ENCODE peak calls at places on chromosomes 7 and 10, in ten cellular contexts. I, D, L, M, O, W, F, N, A and C are unnamed samples. For H3K36me3, the result is how much of the 10 kb centered on the place peaks cover.

GRCh38 chr7:117951285-117951684 is 78.0 kb upstream of the CTTNBP2 start:
- DNase-seq in N (no peak), D (no peak), F (no peak), M (no peak), L (no peak), O (no peak), A (no peak), W (no peak), I (no peak), C (no peak)

GRCh38 chr10:132249232-132249724 is 58.5 kb downstream of the STK32C start:
- DNase-seq in I (no peak), D (no peak), M (no peak), A (no peak), L (no peak), W (no peak), O (no peak), F (no peak), N (no peak), C (no peak)

GRCh38 chr7:151794508-151795167 is 82.3 kb downstream of the PRKAG2 start:
- DNase-seq in D (no peak), N (no peak), O (no peak), L (peak), W (no peak), M (no peak), I (peak), A (peak), F (peak), C (no peak)

GRCh38 chr10:43689618-43689954 is 40.9 kb upstream of the ZNF32 start:
- DNase-seq in N (peak), L (peak), A (peak), F (peak), W (peak), I (peak), O (peak), M (peak), D (peak), C (no peak)

GRCh38 chr7:147540743-147541142 is 1049.8 kb upstream of the C7orf33 start:
- DNase-seq in L (no peak), A (no peak), D (no peak), N (no peak), M (no peak), I (no peak), O (no peak), W (no peak), F (no peak), C (no peak)

GRCh38 chr10:58017719-58018367 is 249.9 kb downstream of the IPMK start:
- DNase-seq in L (no peak), D (no peak), F (no peak), M (no peak), A (peak), N (no peak), I (no peak), O (no peak), W (peak), C (peak)

GRCh38 chr7:47465191-47465590 is 116.7 kb downstream of the TNS3 start:
- DNase-seq in O (no peak), I (no peak), M (no peak), N (no peak), F (peak), W (no peak), D (no peak), L (no peak), A (no peak), C (no peak)

GRCh38 chr7:130667593-130668257 is 823 bp downstream of the COPG2 start:
- DNase-seq in W (peak), M (no peak), D (no peak), O (no peak), F (no peak), N (no peak), I (peak), L (no peak), A (no peak), C (no peak)

GRCh38 chr10:88165849-88166271 is 302.4 kb downstream of the PTEN start:
- DNase-seq in A (no peak), O (no peak), D (no peak), M (no peak), F (no peak), I (no peak), L (no peak), N (no peak), W (no peak), C (peak)

GRCh38 chr10:76036962-76037361 is 605.5 kb downstream of the LRMDA start:
- DNase-seq in M (no peak), W (no peak), D (no peak), I (no peak), L (no peak), N (no peak), A (no peak), F (no peak), O (no peak), C (no peak)

GRCh38 chr10:86372785-86373239 is 6.2 kb upstream of the GRID1 start:
- DNase-seq in W (no peak), O (no peak), M (no peak), N (no peak), I (no peak), F (no peak), L (peak), D (peak), A (no peak), C (no peak)

GRCh38 chr7:130277763-130278643 is 11.3 kb downstream of the CPA2 start:
- DNase-seq in N (peak), I (peak), L (no peak), F (no peak), A (peak), M (peak), W (peak), D (peak), O (peak), C (no peak)

GRCh38 chr10:125284875-125285597 is 124.7 kb upstream of the CTBP2 start:
- DNase-seq in F (no peak), O (no peak), D (no peak), M (no peak), A (no peak), N (no peak), W (no peak), I (peak), L (no peak), C (no peak)

GRCh38 chr7:99551329-99551728 is 585 bp downstream of the FAM200A start:
- DNase-seq in D (no peak), F (no peak), A (no peak), L (no peak), O (no peak), N (no peak), W (no peak), M (no peak), I (peak), C (no peak)

GRCh38 chr7:31022726-31023125 is 29.4 kb upstream of the ADCYAP1R1 start:
- DNase-seq in A (no peak), D (no peak), W (no peak), L (no peak), N (no peak), M (no peak), I (peak), F (no peak), O (no peak), C (no peak)

GRCh38 chr7:29228289-29229011 is 33.9 kb downstream of the CHN2 start:
- DNase-seq in F (no peak), W (no peak), I (no peak), A (no peak), M (no peak), D (peak), L (no peak), N (no peak), O (no peak), C (no peak)

GRCh38 chr10:93567277-93568104 is 1.0 kb downstream of the FFAR4 start:
- DNase-seq in L (no peak), M (no peak), W (no peak), I (no peak), O (no peak), F (no peak), N (no peak), A (no peak), D (no peak), C (no peak)

GRCh38 chr10:16816142-16816541 is 1.1 kb downstream of the RSU1 start:
- DNase-seq in N (no peak), A (no peak), I (no peak), O (no peak), W (peak), D (no peak), M (no peak), F (no peak), L (no peak), C (no peak)

GRCh38 chr7:116576350-116577319 is 51.8 kb downstream of the CAV1 start:
- DNase-seq in O (peak), A (peak), W (peak), F (no peak), M (no peak), L (no peak), I (no peak), N (no peak), D (no peak), C (peak)

GRCh38 chr10:46555366-46555712 is 1.1 kb downstream of the GPRIN2 start:
- DNase-seq in I (peak), W (no peak), N (no peak), O (no peak), F (no peak), D (no peak), A (no peak), M (peak), L (no peak), C (no peak)

GRCh38 chr10:3783313-3783689 is 1.7 kb downstream of the KLF6 start:
- DNase-seq in D (peak), N (peak), L (no peak), F (no peak), I (peak), W (peak), M (peak), A (peak), O (peak), C (no peak)

GRCh38 chr10:101091546-101092290 is 29.9 kb downstream of the KAZALD1 start:
- DNase-seq in N (no peak), M (peak), A (peak), L (no peak), O (no peak), I (no peak), F (no peak), W (no peak), D (no peak), C (no peak)

GRCh38 chr10:23344251-23344841 is at the start of gene C10orf67:
- DNase-seq in M (no peak), I (peak), N (peak), A (peak), F (no peak), D (no peak), L (peak), O (peak), W (peak), C (no peak)

GRCh38 chr7:151575471-151575870 is 55.8 kb upstream of the RHEB start:
- DNase-seq in N (no peak), I (no peak), O (no peak), W (no peak), M (no peak), D (no peak), L (no peak), A (no peak), F (no peak), C (no peak)

GRCh38 chr10:36802523-36803153 is 322.8 kb upstream of the ANKRD30A start:
- DNase-seq in F (no peak), D (no peak), W (peak), L (no peak), I (no peak), O (no peak), M (peak), A (no peak), N (no peak), C (no peak)

DNA sequence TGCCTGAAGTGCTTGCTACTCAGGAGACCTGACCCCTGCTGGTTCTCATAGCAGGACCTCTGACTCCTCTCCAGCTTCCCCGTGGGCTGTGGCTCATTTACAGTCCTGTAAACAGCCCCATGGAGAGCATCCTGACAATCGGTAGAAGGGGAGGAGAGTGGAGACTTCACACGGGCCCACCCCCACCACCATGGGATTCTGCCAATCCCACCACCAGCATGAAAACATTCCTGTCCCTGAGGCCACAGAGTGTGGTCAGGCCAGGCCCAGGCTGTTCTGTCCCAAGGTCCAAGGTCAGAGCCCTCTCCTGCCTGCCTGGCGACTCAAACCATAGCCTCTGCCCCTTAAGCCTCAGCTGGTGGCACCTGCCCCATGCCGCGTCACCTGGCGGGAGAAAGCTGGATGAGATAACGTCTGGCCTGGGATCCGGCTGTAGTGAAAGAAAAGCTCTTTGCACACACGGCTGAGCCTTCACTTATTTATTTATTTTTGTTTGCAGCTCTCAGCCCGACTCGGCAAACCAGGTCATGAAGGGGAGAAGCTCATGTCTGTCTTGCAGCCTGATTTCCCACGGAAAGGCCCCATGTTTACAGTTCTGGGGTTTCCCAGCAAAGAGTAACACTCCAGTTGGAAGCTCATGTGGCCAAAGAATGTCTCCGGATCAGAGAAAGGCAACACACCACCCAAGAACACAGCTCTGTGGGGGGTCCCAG is 293.6 kb upstream of the ZMIZ1 start:
- DNase-seq in D (peak), M (no peak), N (peak), A (peak), F (peak), O (peak), L (peak), I (no peak), W (peak), C (no peak)
- TF ChIP-seq CTCF in D (no peak), M (no peak), N (no peak), A (peak), F (no peak), O (no peak), L (no peak), I (no peak), W (no peak), C (peak)

DNA sequence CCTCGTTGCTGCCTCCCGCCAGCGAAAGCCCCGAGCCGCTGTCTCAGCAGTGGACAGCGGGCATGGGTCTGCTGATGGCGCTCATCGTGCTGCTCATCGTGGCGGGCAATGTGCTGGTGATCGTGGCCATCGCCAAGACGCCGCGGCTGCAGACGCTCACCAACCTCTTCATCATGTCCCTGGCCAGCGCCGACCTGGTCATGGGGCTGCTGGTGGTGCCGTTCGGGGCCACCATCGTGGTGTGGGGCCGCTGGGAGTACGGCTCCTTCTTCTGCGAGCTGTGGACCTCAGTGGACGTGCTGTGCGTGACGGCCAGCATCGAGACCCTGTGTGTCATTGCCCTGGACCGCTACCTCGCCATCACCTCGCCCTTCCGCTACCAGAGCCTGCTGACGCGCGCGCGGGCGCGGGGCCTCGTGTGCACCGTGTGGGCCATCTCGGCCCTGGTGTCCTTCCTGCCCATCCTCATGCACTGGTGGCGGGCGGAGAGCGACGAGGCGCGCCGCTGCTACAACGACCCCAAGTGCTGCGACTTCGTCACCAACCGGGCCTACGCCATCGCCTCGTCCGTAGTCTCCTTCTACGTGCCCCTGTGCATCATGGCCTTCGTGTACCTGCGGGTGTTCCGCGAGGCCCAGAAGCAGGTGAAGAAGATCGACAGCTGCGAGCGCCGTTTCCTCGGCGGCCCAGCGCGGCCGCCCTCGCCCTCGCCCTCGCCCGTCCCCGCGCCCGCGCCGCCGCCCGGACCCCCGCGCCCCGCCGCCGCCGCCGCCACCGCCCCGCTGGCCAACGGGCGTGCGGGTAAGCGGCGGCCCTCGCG is 795 bp downstream of the ADRB1 start:
- DNase-seq in L (peak), W (no peak), F (no peak), M (no peak), O (no peak), D (no peak), I (peak), A (no peak), N (no peak), C (no peak)
- H3K4me3 ChIP-seq in L (peak), W (no peak), F (peak), M (no peak), O (no peak), D (peak), I (peak), A (peak), N (no peak), C (no peak)

GRCh38 chr7:103119791-103120291 is 29.1 kb downstream of the NAPEPLD start:
- DNase-seq in N (no peak), M (no peak), L (no peak), F (no peak), A (no peak), I (no peak), D (no peak), W (no peak), O (no peak), C (no peak)
- H3K36me3 ChIP-seq in N (under half), M (under half), L (under half), F (under half), A (under half), I (under half), D (under half), W (under half), O (under half), C (under half)

DNA sequence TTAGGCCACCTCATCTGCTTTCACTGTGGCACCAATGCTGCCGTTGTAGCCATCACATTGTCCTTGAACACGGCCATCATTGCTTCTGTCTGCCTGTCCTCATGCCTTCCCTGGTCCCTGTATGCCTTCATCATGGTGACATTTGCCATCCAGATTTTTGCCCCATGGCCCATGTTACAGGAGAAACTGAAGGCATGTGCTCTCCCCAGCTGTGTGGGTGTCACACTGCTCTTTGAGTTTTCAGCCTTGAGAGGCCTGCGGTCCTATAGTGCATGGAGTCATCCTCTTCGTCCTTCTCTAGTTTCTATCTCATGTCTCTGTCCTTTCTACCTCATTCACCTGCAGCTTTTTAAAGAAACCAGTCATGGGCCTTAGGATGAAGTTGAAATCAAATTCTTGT is 6.2 kb upstream of the SLC26A3 start:
- DNase-seq in M (no peak), I (no peak), A (no peak), L (no peak), F (no peak), W (no peak), N (no peak), D (no peak), O (no peak), C (no peak)
- TF ChIP-seq CTCF in M (no peak), I (no peak), A (no peak), L (no peak), F (no peak), W (no peak), N (no peak), D (no peak), O (no peak), C (no peak)

GRCh38 chr10:15461353-15462108 is 90.4 kb upstream of the FAM171A1 start:
- DNase-seq in M (no peak), I (no peak), W (peak), N (no peak), L (no peak), O (peak), F (no peak), D (no peak), A (peak), C (peak)
- H3K4me3 ChIP-seq in M (no peak), I (no peak), W (no peak), N (no peak), L (no peak), O (no peak), F (no peak), D (no peak), A (no peak), C (no peak)

GRCh38 chr10:70074147-70074546 is 21.5 kb downstream of the MACROH2A2 start:
- DNase-seq in M (no peak), D (no peak), F (no peak), W (no peak), O (no peak), A (no peak), I (no peak), L (no peak), N (no peak), C (no peak)
- H3K36me3 ChIP-seq in M (under half), D (under half), F (under half), W (under half), O (under half), A (under half), I (under half), L (under half), N (under half), C (under half)

GRCh38 chr7:51374936-51375335 is 58.3 kb upstream of the COBL start:
- DNase-seq in W (no peak), A (no peak), M (no peak), I (no peak), L (no peak), D (no peak), N (no peak), O (no peak), F (no peak), C (no peak)

GRCh38 chr7:51366172-51366728 is 49.6 kb upstream of the COBL start:
- DNase-seq in I (no peak), N (no peak), F (no peak), D (no peak), M (no peak), O (no peak), A (no peak), L (no peak), W (no peak), C (no peak)

GRCh38 chr7:51366930-51367613 is 50.5 kb upstream of the COBL start:
- DNase-seq in A (peak), O (no peak), L (no peak), W (peak), F (peak), M (peak), D (peak), N (peak), I (peak), C (no peak)

GRCh38 chr7:51367614-51367968 is 51.0 kb upstream of the COBL start:
- DNase-seq in A (no peak), O (no peak), W (no peak), I (no peak), N (no peak), L (no peak), D (no peak), M (no peak), F (no peak), C (no peak)

GRCh38 chr7:51369746-51370145 is 53.1 kb upstream of the COBL start:
- DNase-seq in O (no peak), L (no peak), A (peak), D (no peak), M (no peak), W (peak), N (no peak), I (peak), F (no peak), C (no peak)
- TF ChIP-seq CTCF in O (no peak), L (peak), A (peak), D (no peak), M (peak), W (peak), N (no peak), I (peak), F (no peak), C (no peak)

GRCh38 chr10:72011016-72011415 is 46.8 kb downstream of the CHST3 start:
- DNase-seq in D (no peak), W (no peak), M (no peak), A (no peak), O (no peak), F (no peak), L (no peak), I (no peak), N (no peak), C (no peak)

GRCh38 chr10:72009062-72009429 is 44.9 kb downstream of the CHST3 start:
- DNase-seq in M (no peak), A (no peak), L (no peak), N (no peak), W (no peak), O (no peak), D (no peak), F (no peak), I (no peak), C (no peak)

GRCh38 chr10:72010234-72010992 is 46.2 kb downstream of the CHST3 start:
- DNase-seq in M (no peak), L (no peak), W (no peak), N (no peak), O (no peak), I (no peak), D (no peak), A (no peak), F (no peak), C (no peak)

GRCh38 chr10:72008096-72008933 is 44.1 kb downstream of the CHST3 start:
- DNase-seq in N (peak), D (no peak), I (no peak), A (no peak), L (no peak), O (no peak), M (no peak), W (no peak), F (no peak), C (no peak)

GRCh38 chr10:72009430-72010081 is 45.4 kb downstream of the CHST3 start:
- DNase-seq in M (peak), W (peak), F (peak), A (peak), D (peak), O (peak), N (peak), I (peak), L (peak), C (peak)
- H3K4me3 ChIP-seq in M (no peak), W (no peak), F (no peak), A (no peak), D (no peak), O (no peak), N (no peak), I (no peak), L (no peak), C (no peak)